ENCODE peak calls at places on chromosome 22, in eight cellular contexts. One of them, this sample, is unnamed.

GRCh38 chr22:18147791-18148507 is 2.0 kb upstream of the USP18 start:
- DNase-seq in ascending aorta: no peak
- DNase-seq in AG09309: no peak
- DNase-seq in right atrium auricular region: no peak
- DNase-seq in brain microvascular endothelial cell: no peak
- DNase-seq in coronary artery: no peak
- DNase-seq in AG10803: no peak
- DNase-seq in heart right ventricle: no peak
- DNase-seq in this sample: no peak

GRCh38 chr22:29265306-29265705 is 2.5 kb downstream of the RHBDD3 start:
- DNase-seq in brain microvascular endothelial cell: no peak
- DNase-seq in ascending aorta: no peak
- DNase-seq in AG10803: no peak
- DNase-seq in right atrium auricular region: no peak
- DNase-seq in heart right ventricle: no peak
- DNase-seq in coronary artery: no peak
- DNase-seq in AG09309: no peak
- DNase-seq in this sample: no peak

GRCh38 chr22:29762263-29762662 is 4.5 kb downstream of the ZMAT5 start:
- DNase-seq in heart right ventricle: no peak
- DNase-seq in AG10803: no peak
- DNase-seq in brain microvascular endothelial cell: no peak
- DNase-seq in right atrium auricular region: no peak
- DNase-seq in ascending aorta: no peak
- DNase-seq in AG09309: no peak
- DNase-seq in coronary artery: no peak
- DNase-seq in this sample: no peak

GRCh38 chr22:38429460-38430128 is 25.4 kb downstream of the KCNJ4 start:
- DNase-seq in heart right ventricle: no peak
- DNase-seq in AG09309: no peak
- DNase-seq in right atrium auricular region: no peak
- DNase-seq in brain microvascular endothelial cell: no peak
- DNase-seq in ascending aorta: no peak
- DNase-seq in AG10803: peak
- DNase-seq in coronary artery: no peak
- DNase-seq in this sample: no peak

GRCh38 chr22:24189249-24190158 is 8.2 kb downstream of the SUSD2 start:
- DNase-seq in heart right ventricle: peak
- DNase-seq in coronary artery: no peak
- DNase-seq in brain microvascular endothelial cell: peak
- DNase-seq in AG10803: peak
- DNase-seq in AG09309: no peak
- DNase-seq in ascending aorta: no peak
- DNase-seq in right atrium auricular region: peak
- DNase-seq in this sample: peak

GRCh38 chr22:25726241-25726640 is 15.7 kb upstream of the MYO18B start:
- DNase-seq in ascending aorta: no peak
- DNase-seq in heart right ventricle: no peak
- DNase-seq in brain microvascular endothelial cell: no peak
- DNase-seq in AG10803: no peak
- DNase-seq in AG09309: no peak
- DNase-seq in right atrium auricular region: no peak
- DNase-seq in coronary artery: no peak
- DNase-seq in this sample: no peak

GRCh38 chr22:41482319-41482935 is 13.5 kb downstream of the ACO2 start:
- DNase-seq in coronary artery: no peak
- DNase-seq in ascending aorta: no peak
- DNase-seq in AG09309: peak
- DNase-seq in AG10803: peak
- DNase-seq in heart right ventricle: no peak
- DNase-seq in brain microvascular endothelial cell: peak
- DNase-seq in right atrium auricular region: no peak
- DNase-seq in this sample: no peak

GRCh38 chr22:29524440-29525191 is 28.9 kb downstream of the THOC5 start:
- DNase-seq in right atrium auricular region: no peak
- DNase-seq in brain microvascular endothelial cell: peak
- DNase-seq in AG10803: peak
- DNase-seq in ascending aorta: no peak
- DNase-seq in coronary artery: no peak
- DNase-seq in AG09309: no peak
- DNase-seq in heart right ventricle: peak
- DNase-seq in this sample: peak

GRCh38 chr22:48070760-48071159 is 1308.3 kb downstream of the TBC1D22A start:
- DNase-seq in right atrium auricular region: no peak
- DNase-seq in heart right ventricle: no peak
- DNase-seq in AG09309: no peak
- DNase-seq in ascending aorta: no peak
- DNase-seq in brain microvascular endothelial cell: no peak
- DNase-seq in AG10803: no peak
- DNase-seq in coronary artery: no peak
- DNase-seq in this sample: no peak

GRCh38 chr22:32996702-32997101 is 61.5 kb downstream of the SYN3 start:
- DNase-seq in coronary artery: no peak
- DNase-seq in brain microvascular endothelial cell: no peak
- DNase-seq in AG10803: peak
- DNase-seq in AG09309: no peak
- DNase-seq in right atrium auricular region: peak
- DNase-seq in ascending aorta: peak
- DNase-seq in heart right ventricle: peak
- DNase-seq in this sample: peak

GRCh38 chr22:36470162-36470993 is 11.1 kb downstream of the TXN2 start:
- DNase-seq in right atrium auricular region: peak
- DNase-seq in coronary artery: peak
- DNase-seq in AG09309: no peak
- DNase-seq in AG10803: peak
- DNase-seq in heart right ventricle: peak
- DNase-seq in brain microvascular endothelial cell: peak
- DNase-seq in ascending aorta: peak
- DNase-seq in this sample: peak

GRCh38 chr22:25452116-25452700 is 112.3 kb upstream of the GRK3 start:
- DNase-seq in heart right ventricle: no peak
- DNase-seq in right atrium auricular region: no peak
- DNase-seq in ascending aorta: no peak
- DNase-seq in coronary artery: no peak
- DNase-seq in AG10803: peak
- DNase-seq in brain microvascular endothelial cell: no peak
- DNase-seq in AG09309: no peak
- DNase-seq in this sample: no peak

GRCh38 chr22:42548597-42549328 is 5.0 kb upstream of the SERHL2 start:
- DNase-seq in right atrium auricular region: no peak
- DNase-seq in coronary artery: no peak
- DNase-seq in brain microvascular endothelial cell: no peak
- DNase-seq in AG10803: no peak
- DNase-seq in heart right ventricle: no peak
- DNase-seq in ascending aorta: no peak
- DNase-seq in AG09309: no peak
- DNase-seq in this sample: no peak

GRCh38 chr22:42549329-42550060 is 4.3 kb upstream of the SERHL2 start:
- DNase-seq in brain microvascular endothelial cell: no peak
- DNase-seq in right atrium auricular region: no peak
- DNase-seq in AG10803: no peak
- DNase-seq in ascending aorta: no peak
- DNase-seq in heart right ventricle: no peak
- DNase-seq in AG09309: no peak
- DNase-seq in coronary artery: no peak
- DNase-seq in this sample: no peak

DNA sequence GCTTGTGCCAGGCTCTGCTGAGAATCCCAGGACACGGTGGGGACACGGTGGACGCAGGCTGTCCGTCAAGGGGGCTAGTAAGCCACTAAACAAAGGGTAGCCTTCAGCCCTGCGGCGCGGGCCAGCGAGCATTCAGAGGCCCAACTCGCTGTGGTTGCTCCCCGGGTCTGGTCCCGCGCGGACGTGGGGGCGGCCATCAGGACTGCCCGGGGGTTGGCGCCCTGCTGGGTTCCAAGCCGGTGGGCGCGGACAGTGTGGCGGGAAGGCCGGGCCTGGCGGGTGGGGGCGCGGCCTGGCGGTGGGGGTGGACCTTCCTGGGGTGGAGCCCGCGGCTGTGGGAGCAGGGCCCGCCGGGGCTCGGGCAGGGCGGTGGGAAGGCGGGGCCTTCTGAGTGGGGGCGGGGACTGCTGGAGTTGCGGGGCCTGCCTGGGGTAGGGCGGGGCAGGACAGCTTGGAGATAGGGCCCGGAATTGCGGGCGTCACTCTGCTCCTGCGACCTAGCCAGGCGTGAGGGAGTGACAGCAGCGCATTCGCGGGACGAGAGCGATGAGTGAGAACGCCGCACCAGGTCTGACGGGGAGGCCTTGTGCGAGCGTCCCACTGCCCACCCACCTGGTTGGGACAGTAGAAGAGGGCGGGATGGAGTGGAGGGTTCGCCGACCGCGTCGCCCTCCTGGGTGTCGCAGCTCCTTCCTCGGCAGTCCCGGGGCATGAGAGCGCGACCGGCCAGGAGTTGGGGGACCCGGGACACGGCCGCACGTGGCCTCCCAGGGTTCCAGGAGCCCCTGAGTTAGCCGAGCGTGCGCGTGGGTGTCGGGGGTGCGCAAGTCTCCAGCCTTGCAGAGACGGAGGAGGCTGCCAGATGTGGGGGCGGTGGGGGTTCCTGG is at the start of gene SERHL2:
- DNase-seq in AG09309: peak
- DNase-seq in AG10803: peak
- DNase-seq in brain microvascular endothelial cell: peak
- DNase-seq in coronary artery: peak
- DNase-seq in heart right ventricle: peak
- DNase-seq in right atrium auricular region: peak
- DNase-seq in ascending aorta: peak
- DNase-seq in this sample: peak
- TF ChIP-seq CTCF in AG09309: no peak
- TF ChIP-seq CTCF in AG10803: no peak
- TF ChIP-seq CTCF in brain microvascular endothelial cell: no peak
- TF ChIP-seq CTCF in coronary artery: no peak
- TF ChIP-seq CTCF in heart right ventricle: no peak
- TF ChIP-seq CTCF in right atrium auricular region: no peak
- TF ChIP-seq CTCF in ascending aorta: no peak
- TF ChIP-seq CTCF in this sample: no peak

GRCh38 chr22:27445876-27446275 is 355.7 kb downstream of the MN1 start:
- DNase-seq in ascending aorta: no peak
- DNase-seq in AG10803: no peak
- DNase-seq in brain microvascular endothelial cell: no peak
- DNase-seq in right atrium auricular region: no peak
- DNase-seq in AG09309: no peak
- DNase-seq in heart right ventricle: peak
- DNase-seq in coronary artery: no peak
- DNase-seq in this sample: peak
- H3K4me3 ChIP-seq in ascending aorta: no peak
- H3K4me3 ChIP-seq in AG10803: no peak
- H3K4me3 ChIP-seq in brain microvascular endothelial cell: no peak
- H3K4me3 ChIP-seq in right atrium auricular region: no peak
- H3K4me3 ChIP-seq in AG09309: no peak
- H3K4me3 ChIP-seq in heart right ventricle: no peak
- H3K4me3 ChIP-seq in coronary artery: no peak
- H3K4me3 ChIP-seq in this sample: no peak

GRCh38 chr22:49429066-49429465 is 398.6 kb downstream of the BRD1 start:
- DNase-seq in AG10803: no peak
- DNase-seq in right atrium auricular region: no peak
- DNase-seq in ascending aorta: no peak
- DNase-seq in AG09309: no peak
- DNase-seq in coronary artery: no peak
- DNase-seq in heart right ventricle: no peak
- DNase-seq in brain microvascular endothelial cell: no peak
- DNase-seq in this sample: peak
- TF ChIP-seq CTCF in AG10803: no peak
- TF ChIP-seq CTCF in right atrium auricular region: no peak
- TF ChIP-seq CTCF in ascending aorta: no peak
- TF ChIP-seq CTCF in AG09309: no peak
- TF ChIP-seq CTCF in coronary artery: no peak
- TF ChIP-seq CTCF in heart right ventricle: no peak
- TF ChIP-seq CTCF in brain microvascular endothelial cell: no peak
- TF ChIP-seq CTCF in this sample: no peak

GRCh38 chr22:46945481-46945880 is 183.0 kb downstream of the TBC1D22A start:
- DNase-seq in coronary artery: no peak
- DNase-seq in AG09309: no peak
- DNase-seq in brain microvascular endothelial cell: no peak
- DNase-seq in ascending aorta: no peak
- DNase-seq in heart right ventricle: no peak
- DNase-seq in right atrium auricular region: peak
- DNase-seq in AG10803: no peak
- DNase-seq in this sample: no peak

GRCh38 chr22:46941958-46942815 is 179.7 kb downstream of the TBC1D22A start:
- DNase-seq in brain microvascular endothelial cell: no peak
- DNase-seq in right atrium auricular region: peak
- DNase-seq in coronary artery: no peak
- DNase-seq in AG09309: no peak
- DNase-seq in AG10803: peak
- DNase-seq in ascending aorta: no peak
- DNase-seq in heart right ventricle: peak
- DNase-seq in this sample: peak

GRCh38 chr22:46946383-46946965 is 184.0 kb downstream of the TBC1D22A start:
- DNase-seq in right atrium auricular region: peak
- DNase-seq in coronary artery: no peak
- DNase-seq in ascending aorta: no peak
- DNase-seq in AG10803: no peak
- DNase-seq in brain microvascular endothelial cell: no peak
- DNase-seq in AG09309: no peak
- DNase-seq in heart right ventricle: no peak
- DNase-seq in this sample: no peak

GRCh38 chr22:46947516-46948260 is 185.2 kb downstream of the TBC1D22A start:
- DNase-seq in heart right ventricle: no peak
- DNase-seq in coronary artery: no peak
- DNase-seq in AG09309: no peak
- DNase-seq in brain microvascular endothelial cell: no peak
- DNase-seq in right atrium auricular region: no peak
- DNase-seq in ascending aorta: peak
- DNase-seq in AG10803: no peak
- DNase-seq in this sample: no peak

DNA sequence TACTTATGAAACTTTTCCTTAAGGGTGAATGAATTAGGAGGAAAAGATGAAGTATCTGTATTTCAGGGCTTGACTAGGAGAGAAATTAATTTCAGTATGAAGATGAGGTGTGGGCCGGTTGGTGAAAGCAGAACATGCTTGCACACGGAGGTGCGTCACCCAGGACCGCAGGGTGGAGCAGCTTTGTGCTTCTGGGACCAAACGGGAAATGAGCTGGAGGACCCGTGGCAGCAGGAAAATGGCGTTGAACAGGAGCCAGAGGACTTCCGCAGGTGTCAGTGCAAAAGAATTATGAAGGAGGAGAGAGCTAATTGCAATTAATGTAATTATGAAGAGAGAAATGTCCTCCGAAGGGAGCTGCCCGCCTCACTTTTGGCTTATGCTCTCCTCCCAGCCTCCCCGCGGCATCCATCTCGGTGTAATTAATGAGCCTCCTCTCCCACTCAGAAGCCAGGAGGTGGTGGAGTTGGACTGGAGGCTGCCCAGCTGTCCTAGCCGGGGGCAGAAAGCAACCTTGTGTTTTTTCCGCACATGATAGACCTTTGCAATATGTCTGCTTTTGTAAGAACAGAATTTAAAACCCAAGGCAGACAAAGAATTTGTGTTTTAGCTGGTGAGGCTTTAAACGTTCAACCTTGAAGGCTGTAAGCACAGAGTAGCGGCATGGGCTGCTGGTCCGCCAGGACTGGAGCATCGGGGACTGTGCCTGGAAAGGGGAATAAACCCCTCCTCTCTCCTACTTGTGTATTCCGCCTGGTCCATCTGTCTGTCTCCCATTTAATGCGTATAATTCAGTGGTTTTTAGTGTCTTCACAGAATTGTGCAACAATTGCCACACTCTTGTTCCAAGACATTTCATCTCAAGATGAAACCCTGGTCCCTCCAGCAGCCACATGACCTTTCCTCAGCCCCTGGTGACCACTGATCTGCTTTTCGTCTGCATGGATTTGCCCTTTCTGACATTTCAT is 180.7 kb downstream of the TBC1D22A start:
- DNase-seq in AG10803: no peak
- DNase-seq in ascending aorta: no peak
- DNase-seq in brain microvascular endothelial cell: no peak
- DNase-seq in right atrium auricular region: peak
- DNase-seq in coronary artery: no peak
- DNase-seq in heart right ventricle: peak
- DNase-seq in AG09309: no peak
- DNase-seq in this sample: no peak
- H3K4me3 ChIP-seq in AG10803: no peak
- H3K4me3 ChIP-seq in ascending aorta: no peak
- H3K4me3 ChIP-seq in brain microvascular endothelial cell: no peak
- H3K4me3 ChIP-seq in right atrium auricular region: peak
- H3K4me3 ChIP-seq in coronary artery: no peak
- H3K4me3 ChIP-seq in heart right ventricle: peak
- H3K4me3 ChIP-seq in AG09309: no peak
- H3K4me3 ChIP-seq in this sample: no peak